ENCODE peak calls at places on chromosomes 4 and X, in nine cellular contexts. B is stimulated activated CD8-positive, alpha-beta memory T cell treated with anti-CD3 and anti-CD28 coated beads, Interleukin-15, amount 100 ng/mL, for 1 hour; C is substantia nigra; K is NCI-H2029 treated with DMSO at 0.1 percent for 48 hours; Q is kidney glomerular epithelial cell; J is T-helper 9 cell; Z is LoVo; T is HT1080; A is EH. V is an unnamed sample.

GRCh38 chr4:55186123-55186522 is 60.7 kb upstream of the KDR start:
- DNase-seq in B (no peak), C (no peak), K (no peak), Q (no peak), J (no peak), Z (no peak), T (no peak), A (no peak), V (no peak)

GRCh38 chrX:136261316-136261715 is 10.1 kb upstream of the MAP7D3 start:
- DNase-seq in B (no peak), C (no peak), K (no peak), Q (no peak), J (no peak), Z (no peak), T (no peak), A (peak; percentile 39), V (no peak)

GRCh38 chrX:136689441-136689840 is 41.5 kb downstream of the CD40LG start:
- DNase-seq in B (no peak), C (no peak), K (no peak), Q (peak; percentile 0), J (no peak), Z (no peak), T (no peak), A (no peak), V (no peak)

GRCh38 chr4:128385683-128386304 is 98.2 kb upstream of the PGRMC2 start:
- DNase-seq in B (no peak), C (no peak), K (no peak), Q (peak; percentile 79), J (no peak), Z (no peak), T (peak; percentile 34), A (peak; percentile 81), V (no peak)

GRCh38 chrX:19723427-19723826 is 164.0 kb downstream of the SH3KBP1 start:
- DNase-seq in B (no peak), C (no peak), K (no peak), Q (peak; percentile 6), J (no peak), Z (no peak), T (peak; percentile 30), A (peak; percentile 43), V (no peak)

GRCh38 chr4:3322059-3322550 is 29.3 kb downstream of the RGS12 start:
- DNase-seq in B (no peak), C (no peak), K (peak; percentile 55), Q (no peak), J (no peak), Z (no peak), T (no peak), A (peak; percentile 10), V (no peak)

GRCh38 chrX:16946971-16947562 is 609 bp downstream of the REPS2 start:
- DNase-seq in B (no peak), C (peak; percentile 39), K (no peak), Q (no peak), J (peak; percentile 4), Z (no peak), T (no peak), A (no peak), V (no peak)

GRCh38 chrX:153726286-153727107 is 1.8 kb downstream of the ABCD1 start:
- DNase-seq in B (no peak), C (peak; percentile 44), K (no peak), Q (no peak), J (peak; percentile 30), Z (no peak), T (no peak), A (peak; percentile 77), V (no peak)

GRCh38 chr4:57097711-57098110 is 12.5 kb downstream of the IGFBP7 start:
- DNase-seq in B (no peak), C (no peak), K (no peak), Q (no peak), J (no peak), Z (no peak), T (no peak), A (no peak), V (no peak)

GRCh38 chrX:12292996-12293765 is 154.9 kb downstream of the FRMPD4 start:
- DNase-seq in B (no peak), C (no peak), K (no peak), Q (no peak), J (no peak), Z (no peak), T (no peak), A (peak; percentile 82), V (no peak)

GRCh38 chr4:1910643-1911042 is 39.5 kb downstream of the NSD2 start:
- DNase-seq in B (no peak), C (no peak), K (no peak), Q (peak; percentile 66), J (no peak), Z (peak; percentile 17), T (peak; percentile 47), A (peak; percentile 68), V (no peak)

GRCh38 chrX:130082244-130083106 is 27.8 kb downstream of the ELF4 start:
- DNase-seq in B (peak; percentile 37), C (no peak), K (no peak), Q (no peak), J (peak; percentile 46), Z (no peak), T (no peak), A (peak; percentile 18), V (peak; percentile 64)

GRCh38 chr4:112765317-112765989 is 128.5 kb downstream of the LARP7 start:
- DNase-seq in B (no peak), C (no peak), K (peak; percentile 4), Q (no peak), J (no peak), Z (no peak), T (peak; percentile 44), A (peak; percentile 24), V (no peak)

GRCh38 chrX:57607295-57608187 is 15.7 kb downstream of the ZXDB start:
- DNase-seq in B (no peak), C (no peak), K (no peak), Q (no peak), J (no peak), Z (no peak), T (no peak), A (no peak), V (no peak)